ENCODE peak calls at places on chromosomes 12 and 14, in four cellular contexts. D is CD4-positive, alpha-beta memory T cell; R is foreskin keratinocyte; V is GM19239. O is an unnamed sample.

GRCh38 chr12:130936566-130936965 is 17.1 kb upstream of the ADGRD1 start:
- DNase-seq in V (no peak), D (no peak), R (no peak), O (no peak)

GRCh38 chr14:91872517-91873470 is 5.5 kb upstream of the TC2N start:
- DNase-seq in R (peak), D (peak), V (no peak), O (no peak)

GRCh38 chr12:120231316-120232011 is 30.6 kb upstream of the RPLP0 start:
- DNase-seq in V (no peak), D (peak), R (peak), O (no peak)

GRCh38 chr12:53623526-53623925 is 2.7 kb downstream of the ATF7 start:
- DNase-seq in V (no peak), D (no peak), R (peak), O (no peak)

GRCh38 chr14:104093366-104094055 is 8.0 kb downstream of the ASPG start:
- DNase-seq in V (no peak), D (no peak), R (no peak), O (no peak)

GRCh38 chr12:94225924-94226630 is 77.7 kb downstream of the PLXNC1 start:
- DNase-seq in V (no peak), D (no peak), R (no peak), O (no peak)

GRCh38 chr12:9319842-9320173 is 111.6 kb upstream of the PZP start:
- DNase-seq in R (peak), D (no peak), V (no peak), O (no peak)

GRCh38 chr12:25788707-25789106 is 169.8 kb upstream of the RASSF8 start:
- DNase-seq in R (no peak), D (no peak), V (no peak), O (no peak)

GRCh38 chr14:74456684-74457083 is 30.7 kb upstream of the SYNDIG1L start:
- DNase-seq in D (no peak), V (no peak), R (no peak), O (no peak)

GRCh38 chr12:6953417-6954315 is 2.5 kb downstream of the PTPN6 start:
- DNase-seq in R (no peak), V (no peak), D (peak), O (peak)

GRCh38 chr14:72880820-72881219 is 13.1 kb downstream of the DPF3 start:
- DNase-seq in D (no peak), V (no peak), R (no peak), O (no peak)

GRCh38 chr12:34107781-34108404 is 85.6 kb downstream of the ALG10 start:
- DNase-seq in D (no peak), R (no peak), V (no peak), O (no peak)

GRCh38 chr12:29614926-29615325 is 117.4 kb upstream of the OVCH1 start:
- DNase-seq in V (no peak), D (no peak), R (no peak), O (no peak)

GRCh38 chr14:85516239-85517112 is 13.5 kb upstream of the FLRT2 start:
- DNase-seq in D (no peak), V (no peak), R (peak), O (no peak)

O was measured in GM12864.